ENCODE peak calls at places on chromosome 7, in six cellular contexts. K is HCT116, F is PC-9, N is pancreas, G is brain microvascular endothelial cell, D is AG04450. R is an unnamed sample. For H3K27me3, the result is how much of the 10 kb centered on the place peaks cover.

GRCh38 chr7:22332481-22332880 is 24.5 kb downstream of the RAPGEF5 start:
- DNase-seq in K (no peak), F (no peak), N (no peak), G (no peak), D (no peak), R (peak)

GRCh38 chr7:98869374-98870070 is at the start of gene TMEM130:
- DNase-seq in K (no peak), F (no peak), N (peak), G (no peak), D (no peak), R (no peak)

GRCh38 chr7:91636728-91637127 is 243.8 kb downstream of the MTERF1 start:
- DNase-seq in K (no peak), F (no peak), N (no peak), G (no peak), D (no peak), R (no peak)

GRCh38 chr7:127650842-127651555 is 995 bp upstream of the SND1 start:
- DNase-seq in K (no peak), F (no peak), N (no peak), G (no peak), D (no peak), R (no peak)

GRCh38 chr7:66627151-66627681 is 1.5 kb upstream of the KCTD7 start:
- DNase-seq in K (no peak), F (no peak), N (no peak), G (no peak), D (peak), R (no peak)

GRCh38 chr7:136056827-136057226 is 79.7 kb upstream of the MTPN start:
- DNase-seq in K (no peak), F (no peak), N (no peak), G (no peak), D (no peak), R (no peak)

GRCh38 chr7:14836006-14836405 is 66.5 kb downstream of the DGKB start:
- DNase-seq in K (no peak), F (no peak), N (no peak), G (no peak), D (no peak), R (no peak)

GRCh38 chr7:30884881-30885280 is 26.8 kb upstream of the AQP1 start:
- DNase-seq in K (no peak), F (no peak), N (no peak), G (no peak), D (no peak), R (no peak)

GRCh38 chr7:101138149-101138870 is 11.4 kb downstream of the SERPINE1 start:
- DNase-seq in K (peak), F (peak), N (peak), G (peak), D (peak), R (peak)

GRCh38 chr7:130288829-130289228 is 4.1 kb upstream of the CPA4 start:
- DNase-seq in K (peak), F (no peak), N (no peak), G (no peak), D (no peak), R (no peak)

GRCh38 chr7:17497136-17497535 is 198.7 kb downstream of the AHR start:
- DNase-seq in K (no peak), F (no peak), N (no peak), G (no peak), D (no peak), R (no peak)

GRCh38 chr7:148584154-148584827 is 6.3 kb upstream of the C7orf33 start:
- DNase-seq in K (no peak), F (no peak), N (no peak), G (no peak), D (no peak), R (no peak)

GRCh38 chr7:18647602-18648001 is 152.1 kb downstream of the HDAC9 start:
- DNase-seq in K (no peak), F (no peak), N (no peak), G (no peak), D (no peak), R (no peak)

GRCh38 chr7:131231381-131232220 is 96.1 kb upstream of the MKLN1 start:
- DNase-seq in K (no peak), F (no peak), N (no peak), G (peak), D (peak), R (no peak)

GRCh38 chr7:41911792-41912191 is 208.9 kb upstream of the INHBA start:
- DNase-seq in K (no peak), F (no peak), N (no peak), G (peak), D (no peak), R (no peak)

GRCh38 chr7:67518580-67518979 is 521.9 kb downstream of the TYW1 start:
- DNase-seq in K (no peak), F (no peak), N (no peak), G (no peak), D (no peak), R (no peak)

GRCh38 chr7:479115-479947 is 40.3 kb downstream of the PDGFA start:
- DNase-seq in K (no peak), F (no peak), N (peak), G (no peak), D (no peak), R (no peak)

GRCh38 chr7:112135815-112136706 is 70.1 kb downstream of the DOCK4 start:
- DNase-seq in K (no peak), F (no peak), N (no peak), G (no peak), D (no peak), R (no peak)

GRCh38 chr7:30136339-30136738 is 1.6 kb downstream of the MTURN start:
- DNase-seq in K (no peak), F (no peak), N (no peak), G (no peak), D (no peak), R (no peak)

GRCh38 chr7:54339074-54339473 is 203.1 kb upstream of the VSTM2A start:
- DNase-seq in K (no peak), F (no peak), N (no peak), G (no peak), D (no peak), R (no peak)

DNA sequence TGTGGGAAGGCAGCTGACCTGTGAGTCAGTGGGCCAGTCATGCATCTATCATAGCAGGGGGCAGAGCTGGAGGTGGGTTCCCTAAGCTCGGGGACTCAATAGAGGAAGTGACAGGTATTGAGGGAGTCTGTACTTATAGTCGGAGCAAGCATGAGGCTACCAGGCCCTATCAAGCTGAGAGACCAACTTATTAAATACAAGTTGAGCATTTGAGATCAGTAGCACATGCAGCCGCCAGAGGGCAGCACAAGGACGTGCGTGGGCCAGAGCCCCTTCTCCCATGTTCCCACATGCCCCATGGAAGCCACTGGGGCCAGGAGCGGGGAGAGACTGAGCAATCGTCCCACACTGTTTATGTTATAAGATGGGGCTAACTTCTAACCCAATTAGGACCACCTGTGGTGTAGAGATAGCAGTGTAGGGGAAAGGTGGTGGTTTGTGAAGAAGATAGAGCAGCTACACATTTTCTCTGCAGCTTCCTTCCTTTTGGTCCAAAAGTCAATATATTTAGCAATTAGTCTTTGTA is 13.0 kb upstream of the STK31 start:
- DNase-seq in K (peak), F (peak), N (peak), G (peak), D (no peak), R (no peak)
- TF ChIP-seq CTCF in K (peak), F (peak), N (peak), G (peak), D (peak), R (peak)

DNA sequence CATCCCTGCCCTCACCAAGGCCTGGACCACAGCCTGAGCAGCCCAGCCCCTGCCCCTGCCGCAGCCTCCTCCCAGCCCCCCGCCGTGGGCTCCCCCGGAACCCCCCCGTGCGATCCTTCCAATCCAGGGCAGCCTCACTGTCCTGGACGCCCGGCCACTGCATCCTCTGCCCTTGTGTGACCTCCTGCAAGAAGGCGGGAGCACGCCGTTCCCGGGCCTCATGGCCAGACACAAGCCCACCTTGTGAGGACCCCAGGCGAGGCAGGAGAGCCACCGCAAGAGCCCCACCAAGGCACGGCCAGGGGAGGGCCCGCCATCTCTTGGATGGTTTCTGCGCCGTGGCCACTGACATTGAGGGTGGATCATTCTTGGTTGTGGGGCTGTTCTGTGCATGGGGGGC is 7.8 kb upstream of the LFNG start:
- DNase-seq in K (no peak), F (no peak), N (no peak), G (no peak), D (no peak), R (no peak)
- H3K4me3 ChIP-seq in K (no peak), F (no peak), N (no peak), G (no peak), D (no peak), R (no peak)

GRCh38 chr7:155510975-155511595 is 35.3 kb downstream of the CNPY1 start:
- DNase-seq in K (no peak), F (no peak), N (no peak), G (no peak), D (no peak), R (no peak)
- H3K27me3 ChIP-seq in K (half or more), F (half or more), N (under half), G (half or more), D (under half), R (under half)

GRCh38 chr7:137942459-137943115 is 59.3 kb downstream of the CREB3L2 start:
- DNase-seq in K (no peak), F (no peak), N (no peak), G (no peak), D (no peak), R (no peak)

GRCh38 chr7:137946015-137946414 is 55.9 kb downstream of the CREB3L2 start:
- DNase-seq in K (no peak), F (no peak), N (no peak), G (no peak), D (no peak), R (no peak)

GRCh38 chr7:137944168-137944567 is 57.7 kb downstream of the CREB3L2 start:
- DNase-seq in K (no peak), F (no peak), N (no peak), G (peak), D (peak), R (no peak)

GRCh38 chr7:137940656-137941518 is 61.0 kb downstream of the CREB3L2 start:
- DNase-seq in K (no peak), F (peak), N (no peak), G (peak), D (no peak), R (no peak)

DNA sequence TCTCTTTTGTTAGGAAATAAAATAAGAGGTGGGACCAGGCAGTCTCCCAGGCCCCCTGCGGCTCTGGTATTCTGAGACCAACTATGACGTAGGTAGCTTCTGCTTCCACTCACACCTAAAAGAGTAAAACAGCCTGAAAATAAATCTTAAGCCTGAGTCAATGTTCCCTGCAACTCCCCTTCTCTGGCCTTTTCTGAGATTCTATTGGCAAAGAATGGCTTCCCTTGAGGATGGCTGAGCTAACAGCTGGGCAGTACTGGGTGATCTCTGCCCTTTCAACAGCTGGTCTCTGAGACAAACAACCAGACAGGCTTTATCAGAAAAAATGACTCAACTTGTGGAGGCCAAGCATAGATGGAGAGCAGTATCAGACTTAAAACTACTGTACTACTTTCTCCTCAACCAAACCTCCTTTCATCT is 58.7 kb downstream of the CREB3L2 start:
- DNase-seq in K (no peak), F (no peak), N (no peak), G (peak), D (peak), R (no peak)
- TF ChIP-seq CTCF in K (no peak), F (no peak), N (no peak), G (no peak), D (no peak), R (no peak)

DNA sequence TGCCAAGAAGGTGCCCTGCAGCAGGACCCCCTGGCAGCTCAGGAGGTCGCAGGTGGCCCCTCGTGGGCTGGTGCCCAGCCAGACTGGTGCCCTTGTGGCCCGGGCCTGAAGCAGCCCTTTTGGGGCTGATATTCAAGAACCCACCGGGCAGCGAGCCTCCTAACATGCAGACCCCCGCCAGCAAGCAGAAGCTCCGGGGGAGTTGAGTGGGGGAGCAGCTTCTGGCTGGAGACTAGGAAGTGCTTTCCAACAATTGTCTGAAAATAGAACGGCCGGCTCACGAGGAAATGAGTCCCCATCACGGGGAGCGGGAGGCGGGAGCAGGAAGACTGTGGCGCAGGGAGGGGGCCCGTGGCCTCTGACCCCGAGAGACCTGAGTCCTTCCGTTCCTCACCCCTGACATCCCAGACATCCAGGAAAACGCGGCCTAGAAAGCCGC is 9.5 kb upstream of the INTS1 start:
- DNase-seq in K (no peak), F (no peak), N (no peak), G (no peak), D (no peak), R (no peak)
- H3K4me3 ChIP-seq in K (no peak), F (no peak), N (no peak), G (no peak), D (no peak), R (no peak)

GRCh38 chr7:50712527-50713356 is 70.0 kb downstream of the GRB10 start:
- DNase-seq in K (no peak), F (no peak), N (no peak), G (no peak), D (no peak), R (no peak)

GRCh38 chr7:50709151-50709550 is 73.5 kb downstream of the GRB10 start:
- DNase-seq in K (no peak), F (no peak), N (no peak), G (no peak), D (no peak), R (no peak)

GRCh38 chr7:50711271-50712175 is 71.2 kb downstream of the GRB10 start:
- DNase-seq in K (no peak), F (no peak), N (no peak), G (no peak), D (no peak), R (no peak)

GRCh38 chr7:50713357-50713965 is 69.2 kb downstream of the GRB10 start:
- DNase-seq in K (no peak), F (no peak), N (no peak), G (no peak), D (no peak), R (no peak)

DNA sequence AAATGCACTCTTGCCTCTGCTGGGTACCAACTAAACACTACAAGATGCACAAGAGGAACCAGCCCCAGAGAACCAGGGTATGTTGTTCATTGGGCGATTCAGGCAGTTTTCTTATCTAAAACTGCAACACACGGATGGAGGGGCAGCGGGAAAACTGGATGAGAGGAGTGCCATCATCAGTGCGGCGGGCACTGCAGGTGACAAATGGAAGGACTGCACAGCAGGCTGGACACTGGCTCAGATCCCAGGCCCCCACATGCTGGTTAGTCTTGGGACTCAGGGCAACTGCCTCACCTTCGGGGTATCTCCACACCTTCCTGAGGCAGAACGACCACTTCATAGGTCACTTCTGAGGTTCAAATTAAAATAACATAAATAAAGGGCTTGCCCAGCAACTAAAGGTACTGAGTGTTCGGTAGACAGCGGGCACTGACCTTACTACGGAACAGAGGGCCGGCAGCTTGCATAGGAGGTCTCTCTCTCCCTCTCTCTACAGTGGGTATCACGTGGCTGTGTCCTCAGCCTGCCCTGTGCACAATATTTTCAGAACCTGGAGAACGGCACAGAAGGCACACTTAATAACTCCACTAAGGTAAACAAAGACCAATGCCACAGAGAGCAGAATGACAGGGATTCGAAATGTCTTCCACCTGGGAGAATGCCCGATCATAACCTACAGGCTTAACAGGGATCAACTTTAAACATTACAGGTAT is 72.1 kb downstream of the GRB10 start:
- DNase-seq in K (no peak), F (no peak), N (no peak), G (no peak), D (no peak), R (no peak)
- H3K27me3 ChIP-seq in K (under half), F (under half), N (under half), G (under half), D (under half), R (under half)

R was measured in kidney epithelial cell.